ENCODE peak calls at places on chromosome 2, in ten cellular contexts. B, F, L, J, R, U, V, K, M and X are unnamed samples.

GRCh38 chr2:174844295-174844708 is 80.0 kb upstream of the CHRNA1 start:
- DNase-seq in J (no peak), M (no peak), U (no peak), R (no peak), F (no peak), L (no peak), B (no peak), V (no peak), K (no peak), X (no peak)

GRCh38 chr2:238169021-238169707 is 10.4 kb downstream of the ERFE start:
- DNase-seq in M (peak), U (peak), B (no peak), L (peak), J (peak), V (peak), R (peak), K (no peak), F (no peak), X (no peak)

GRCh38 chr2:69781321-69782248 is 39.7 kb downstream of the ANXA4 start:
- DNase-seq in R (no peak), J (peak), U (peak), B (no peak), K (no peak), L (no peak), F (no peak), V (no peak), M (peak), X (no peak)

GRCh38 chr2:55056024-55056521 is 5.8 kb upstream of the RTN4 start:
- DNase-seq in R (peak), U (peak), K (peak), J (peak), B (no peak), L (peak), F (no peak), V (peak), M (no peak), X (no peak)

GRCh38 chr2:5664197-5664728 is 27.9 kb upstream of the SOX11 start:
- DNase-seq in M (no peak), V (no peak), J (no peak), F (no peak), B (no peak), U (no peak), L (no peak), K (no peak), R (no peak), X (no peak)

GRCh38 chr2:25286025-25286400 is 55.7 kb downstream of the DNMT3A start:
- DNase-seq in L (no peak), V (no peak), J (no peak), M (no peak), B (no peak), R (no peak), U (no peak), K (no peak), F (no peak), X (no peak)

GRCh38 chr2:10909996-10910341 is 1.8 kb upstream of the KCNF1 start:
- DNase-seq in B (no peak), V (no peak), U (no peak), M (no peak), L (no peak), K (no peak), F (no peak), J (no peak), R (peak), X (no peak)

GRCh38 chr2:33620-34019 is 12.7 kb downstream of the FAM110C start:
- DNase-seq in V (no peak), K (no peak), U (no peak), J (no peak), L (no peak), F (no peak), R (no peak), B (no peak), M (no peak), X (no peak)

GRCh38 chr2:237603718-237604362 is 13.3 kb upstream of the RAB17 start:
- DNase-seq in F (no peak), R (peak), U (no peak), M (peak), J (no peak), K (peak), L (peak), B (no peak), V (peak), X (no peak)

GRCh38 chr2:38789689-38790088 is 11.7 kb downstream of the GEMIN6 start:
- DNase-seq in F (no peak), J (no peak), R (no peak), L (no peak), M (no peak), U (no peak), V (no peak), K (no peak), B (no peak), X (no peak)

GRCh38 chr2:16774980-16775963 is 109.6 kb upstream of the CYRIA start:
- DNase-seq in R (no peak), B (no peak), F (no peak), M (no peak), J (no peak), L (no peak), U (no peak), K (no peak), V (no peak), X (no peak)

GRCh38 chr2:200369886-200370285 is 63.4 kb downstream of the SPATS2L start:
- DNase-seq in J (no peak), F (no peak), L (no peak), B (no peak), V (no peak), R (no peak), U (no peak), M (no peak), K (no peak), X (no peak)

GRCh38 chr2:148615446-148615845 is 29.1 kb upstream of the EPC2 start:
- DNase-seq in L (no peak), R (no peak), B (no peak), U (no peak), F (no peak), J (no peak), K (no peak), M (no peak), V (no peak), X (no peak)

GRCh38 chr2:216665717-216666116 is 29.6 kb downstream of the IGFBP5 start:
- DNase-seq in J (no peak), V (no peak), U (no peak), K (no peak), R (no peak), B (no peak), L (no peak), M (no peak), F (peak), X (no peak)

GRCh38 chr2:112476434-112476833 is 5.5 kb upstream of the TTL start:
- DNase-seq in L (no peak), M (no peak), J (no peak), F (no peak), K (no peak), B (no peak), R (no peak), U (no peak), V (no peak), X (no peak)

GRCh38 chr2:222756951-222757645 is 85.6 kb downstream of the MOGAT1 start:
- DNase-seq in L (peak), U (no peak), B (no peak), M (no peak), J (peak), R (no peak), V (no peak), F (no peak), K (no peak), X (peak)

GRCh38 chr2:118644190-118644589 is 203.3 kb downstream of the EN1 start:
- DNase-seq in L (no peak), U (no peak), R (no peak), K (no peak), V (no peak), M (no peak), F (no peak), J (no peak), B (no peak), X (no peak)

GRCh38 chr2:189466656-189467055 is 25.4 kb downstream of the WDR75 start:
- DNase-seq in L (peak), R (no peak), J (peak), U (peak), B (no peak), V (no peak), K (no peak), M (no peak), F (no peak), X (no peak)

GRCh38 chr2:71668326-71669057 is 215.1 kb downstream of the DYSF start:
- DNase-seq in B (no peak), V (no peak), M (no peak), R (no peak), K (no peak), F (no peak), U (no peak), L (no peak), J (no peak), X (no peak)

GRCh38 chr2:201116959-201117734 is 1.2 kb downstream of the CFLAR start:
- DNase-seq in V (peak), R (peak), F (no peak), M (peak), J (peak), B (no peak), U (peak), K (peak), L (peak), X (no peak)

GRCh38 chr2:233354971-233355574 is 779 bp downstream of the DGKD start:
- DNase-seq in L (no peak), J (no peak), F (peak), M (no peak), V (no peak), U (peak), K (peak), R (peak), B (no peak), X (no peak)

GRCh38 chr2:233353769-233354499 is at the start of gene DGKD:
- DNase-seq in L (no peak), V (peak), J (peak), F (peak), U (peak), R (peak), K (peak), B (no peak), M (peak), X (no peak)

GRCh38 chr2:233355916-233356315 is 1.6 kb downstream of the DGKD start:
- DNase-seq in M (no peak), F (no peak), B (no peak), J (no peak), V (no peak), K (no peak), R (peak), L (no peak), U (no peak), X (no peak)

GRCh38 chr2:233353101-233353768 is 1.1 kb upstream of the DGKD start:
- DNase-seq in J (no peak), V (no peak), L (no peak), K (peak), U (no peak), R (peak), M (no peak), B (no peak), F (peak), X (no peak)

GRCh38 chr2:233354500-233354924 is 218 bp downstream of the DGKD start:
- DNase-seq in K (no peak), M (no peak), L (no peak), J (no peak), V (no peak), F (no peak), U (no peak), B (no peak), R (no peak), X (no peak)
- TF ChIP-seq POLR2A in K (peak), M (no peak), L (peak), J (peak), V (no peak), F (no peak), U (no peak), B (no peak), R (no peak), X (peak)

GRCh38 chr2:142130111-142131015 is 453 bp downstream of the LRP1B start:
- DNase-seq in F (peak), L (peak), J (no peak), V (peak), U (peak), B (no peak), M (peak), K (peak), R (peak), X (no peak)
- TF ChIP-seq POLR2A in F (no peak), L (no peak), J (no peak), V (no peak), U (no peak), B (no peak), M (no peak), K (peak), R (no peak), X (no peak)

GRCh38 chr2:172094319-172095145 is 8.2 kb downstream of the DLX2 start:
- DNase-seq in M (no peak), J (peak), R (peak), B (no peak), F (peak), K (no peak), V (no peak), L (no peak), U (peak), X (no peak)

GRCh38 chr2:172093416-172094318 is 8.4 kb downstream of the DLX1 start:
- DNase-seq in K (no peak), M (no peak), F (no peak), R (peak), U (peak), V (no peak), B (no peak), L (no peak), J (no peak), X (no peak)

GRCh38 chr2:172096661-172097547 is 5.8 kb downstream of the DLX2 start:
- DNase-seq in J (no peak), M (no peak), F (no peak), L (peak), K (no peak), U (peak), B (no peak), V (no peak), R (peak), X (peak)

GRCh38 chr2:172095905-172096660 is 6.6 kb downstream of the DLX2 start:
- DNase-seq in B (no peak), L (no peak), V (no peak), U (peak), F (no peak), R (peak), M (no peak), J (no peak), K (no peak), X (no peak)

GRCh38 chr2:172095146-172095904 is 7.4 kb downstream of the DLX2 start:
- DNase-seq in R (peak), V (no peak), L (peak), F (peak), J (peak), K (no peak), U (peak), M (no peak), B (no peak), X (peak)
- TF ChIP-seq POLR2A in R (no peak), V (no peak), L (peak), F (no peak), J (peak), K (no peak), U (no peak), M (no peak), B (no peak), X (peak)

DNA sequence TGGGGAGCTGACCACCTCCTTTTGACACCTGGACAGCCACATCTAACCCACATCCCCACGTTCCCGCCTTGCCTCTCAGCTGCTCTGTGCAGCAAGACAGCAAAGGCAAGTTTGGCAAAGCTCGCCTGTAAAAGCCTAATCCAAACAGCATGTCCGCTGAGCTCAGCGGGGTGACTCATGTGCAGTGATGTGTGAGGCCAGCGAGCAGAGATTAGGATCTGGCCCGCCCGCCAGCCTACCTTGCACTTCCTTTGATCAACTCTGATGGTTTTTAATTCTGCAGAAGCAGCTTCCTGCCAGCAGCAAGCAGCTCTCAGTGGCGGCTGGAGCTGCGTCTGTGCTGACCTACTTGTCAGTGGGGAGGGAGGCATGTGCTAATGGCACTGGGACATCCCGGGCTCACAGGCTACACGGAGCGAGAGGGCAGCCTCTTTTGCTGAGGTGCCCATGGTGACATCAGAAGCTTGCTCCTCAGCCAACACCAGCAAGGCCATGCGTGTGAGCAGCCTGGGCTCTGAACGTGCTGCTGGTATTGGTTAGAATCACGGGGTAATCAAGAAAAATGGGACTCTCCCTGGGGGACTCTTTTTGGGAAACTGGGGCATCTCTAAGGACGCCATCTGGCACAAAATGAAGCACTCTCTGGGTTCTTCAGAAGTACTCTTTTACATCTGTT is 36.0 kb upstream of the EML4 start:
- DNase-seq in B (peak), J (peak), V (peak), U (peak), K (peak), R (peak), L (peak), M (peak), F (peak), X (peak)
- TF ChIP-seq POLR2A in B (no peak), J (no peak), V (no peak), U (no peak), K (peak), R (no peak), L (peak), M (peak), F (no peak), X (no peak)

DNA sequence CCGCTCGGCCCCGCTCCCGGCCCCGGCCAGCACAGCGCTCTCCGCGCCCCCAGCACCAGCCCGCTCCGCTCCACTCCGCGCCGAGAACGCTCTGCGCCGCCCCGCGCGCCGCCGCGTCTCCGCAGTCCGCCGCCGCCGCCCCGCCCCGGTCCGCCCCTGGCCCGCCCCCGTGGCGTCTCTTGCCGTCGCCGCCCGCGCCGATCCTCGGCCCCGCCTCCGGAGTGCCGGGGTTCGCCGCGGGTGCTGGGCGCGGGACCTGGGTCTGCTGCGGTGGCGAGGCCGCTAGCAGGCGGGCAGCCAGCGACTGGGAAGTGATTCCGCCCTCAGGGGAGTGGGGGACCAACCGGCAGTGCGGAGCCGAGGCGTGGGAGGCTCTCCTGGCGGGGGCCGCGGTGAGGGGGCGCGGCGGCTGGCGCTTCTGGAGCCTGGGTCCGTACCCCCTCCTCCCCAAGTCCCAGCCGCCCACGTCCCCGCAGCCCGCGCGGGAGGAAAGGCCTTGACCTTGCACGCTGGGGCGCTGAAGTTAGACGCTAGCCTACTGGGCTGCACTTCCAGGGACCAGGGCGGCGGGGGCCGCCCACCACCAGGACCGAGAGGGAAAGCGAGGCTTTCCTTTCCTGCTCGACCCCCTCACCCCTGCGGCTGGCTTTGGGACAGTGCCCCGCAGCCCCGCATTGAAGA is at the start of gene HS6ST1:
- DNase-seq in K (peak), M (peak), J (peak), V (peak), R (peak), F (peak), U (peak), L (peak), B (peak), X (peak)
- TF ChIP-seq POLR2A in K (peak), M (peak), J (peak), V (no peak), R (no peak), F (peak), U (no peak), L (peak), B (no peak), X (peak)

DNA sequence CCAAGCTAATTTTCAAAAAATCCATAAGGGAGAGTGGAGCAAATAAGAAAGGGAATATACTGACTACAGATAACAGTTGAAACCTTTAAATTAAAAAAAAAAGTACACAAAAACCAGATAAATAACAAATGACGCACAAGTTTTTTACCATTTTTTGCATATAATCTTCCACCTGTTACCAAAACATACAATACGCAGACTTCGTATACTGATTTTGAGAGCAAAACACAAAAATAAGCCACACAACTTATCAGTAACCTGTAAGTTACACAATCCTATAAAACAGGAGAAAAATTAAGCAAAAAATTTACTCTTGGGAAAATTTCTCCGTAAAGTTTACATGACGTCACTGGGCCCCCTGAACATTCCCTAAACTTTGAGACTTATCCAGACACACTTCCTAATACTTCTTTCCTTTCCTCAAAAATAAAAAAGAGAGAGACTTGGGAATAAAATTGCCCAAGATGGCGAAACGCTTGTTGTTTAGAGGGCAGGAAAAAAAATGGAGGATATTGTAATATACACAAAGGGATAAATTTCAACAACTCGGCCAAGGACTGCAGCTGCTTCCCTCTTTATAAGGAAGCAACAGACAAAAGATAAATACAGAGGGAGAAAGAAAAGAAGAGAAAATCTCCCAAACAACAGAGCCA is 1.7 kb downstream of the BAZ2B start:
- DNase-seq in M (no peak), L (peak), K (no peak), V (no peak), B (no peak), F (no peak), U (peak), R (no peak), J (no peak), X (no peak)
- TF ChIP-seq POLR2A in M (no peak), L (no peak), K (peak), V (no peak), B (no peak), F (no peak), U (no peak), R (no peak), J (no peak), X (no peak)